ENCODE peak calls at places on chromosomes 6 and 20, in seven cellular contexts. A, U, M, F, E, W and G are unnamed samples.

GRCh38 chr6:34465551-34466241 is at the start of gene PACSIN1:
- DNase-seq in U (peak), E (peak), F (peak), W (peak), M (no peak), A (no peak), G (no peak)

GRCh38 chr6:27650620-27651370 is 177.9 kb upstream of the ZNF184 start:
- DNase-seq in U (peak), M (no peak), A (peak), W (peak), F (no peak), E (no peak), G (peak)

GRCh38 chr6:134082191-134082590 is 29.8 kb upstream of the SLC2A12 start:
- DNase-seq in W (no peak), A (no peak), E (no peak), U (no peak), F (no peak), M (no peak), G (no peak)

GRCh38 chr20:58550661-58551060 is 35.5 kb upstream of the APCDD1L start:
- DNase-seq in M (no peak), W (peak), U (peak), A (peak), E (no peak), F (no peak), G (peak)

GRCh38 chr6:128316258-128316952 is 204.0 kb downstream of the PTPRK start:
- DNase-seq in E (no peak), M (no peak), A (no peak), U (no peak), F (no peak), W (no peak), G (no peak)

GRCh38 chr6:15183979-15184378 is 61.9 kb upstream of the JARID2 start:
- DNase-seq in F (no peak), W (no peak), M (no peak), U (no peak), E (no peak), A (no peak), G (no peak)

GRCh38 chr20:47263502-47264084 is 92.9 kb downstream of the ZMYND8 start:
- DNase-seq in A (no peak), F (peak), U (no peak), M (no peak), E (peak), W (no peak), G (no peak)

GRCh38 chr6:38771111-38771694 is 56.1 kb downstream of the DNAH8 start:
- DNase-seq in M (no peak), E (no peak), A (no peak), W (no peak), U (peak), F (no peak), G (no peak)

GRCh38 chr20:40666336-40666735 is 22.7 kb downstream of the MAFB start:
- DNase-seq in F (no peak), E (no peak), A (no peak), U (no peak), W (no peak), M (no peak), G (no peak)

GRCh38 chr6:123941855-123942254 is 138.2 kb downstream of the NKAIN2 start:
- DNase-seq in F (no peak), W (no peak), M (no peak), U (no peak), E (no peak), A (no peak), G (no peak)